ENCODE peak calls at places on chromosomes 12 and 14, in eight cellular contexts. K, R, A, N, W, J, U and L are unnamed samples.

GRCh38 chr14:73503648-73504047 is 12.9 kb downstream of the RIOX1 start:
- DNase-seq in W (peak), U (no peak), K (no peak), R (no peak), A (no peak), N (no peak), J (no peak), L (no peak)

GRCh38 chr12:23005387-23005786 is 380.4 kb downstream of the ETNK1 start:
- DNase-seq in R (no peak), K (no peak), J (no peak), W (no peak), U (no peak), N (no peak), A (no peak), L (no peak)

GRCh38 chr12:101957251-101957650 is 79.9 kb downstream of the DRAM1 start:
- DNase-seq in U (no peak), N (no peak), R (no peak), J (no peak), A (no peak), W (peak), K (no peak), L (no peak)

GRCh38 chr14:103110681-103111296 is 12.5 kb upstream of the TNFAIP2 start:
- DNase-seq in N (peak), J (no peak), A (no peak), R (no peak), K (no peak), U (no peak), W (no peak), L (no peak)

GRCh38 chr12:53078425-53079225 is 565 bp downstream of the SPRYD3 start:
- DNase-seq in W (peak), N (peak), U (no peak), J (no peak), R (no peak), K (peak), A (no peak), L (no peak)

GRCh38 chr12:96427269-96427729 is 27.1 kb upstream of the CDK17 start:
- DNase-seq in W (peak), J (peak), A (peak), R (peak), K (no peak), U (peak), N (no peak), L (peak)

GRCh38 chr12:58943079-58943478 is 22.8 kb upstream of the LRIG3 start:
- DNase-seq in K (no peak), W (no peak), A (no peak), R (no peak), U (no peak), J (no peak), N (no peak), L (no peak)

GRCh38 chr12:107597695-107598410 is 87.7 kb upstream of the PWP1 start:
- DNase-seq in U (no peak), A (no peak), N (no peak), W (no peak), K (no peak), J (no peak), R (no peak), L (no peak)

GRCh38 chr12:104457746-104458644 is 1.2 kb downstream of the CHST11 start:
- DNase-seq in J (peak), A (no peak), W (peak), N (no peak), U (peak), R (peak), K (peak), L (no peak)

GRCh38 chr12:115440438-115440837 is 756.5 kb upstream of the TBX3 start:
- DNase-seq in U (no peak), N (no peak), J (peak), A (peak), R (peak), K (no peak), W (peak), L (no peak)

GRCh38 chr12:89070603-89071002 is 281.7 kb downstream of the DUSP6 start:
- DNase-seq in R (no peak), A (no peak), U (no peak), W (no peak), K (no peak), N (no peak), J (no peak), L (no peak)

GRCh38 chr12:2457215-2458112 is 337.3 kb upstream of the FKBP4 start:
- DNase-seq in W (no peak), J (no peak), R (no peak), N (no peak), U (no peak), K (no peak), A (no peak), L (no peak)

GRCh38 chr14:72758420-72758819 is 135.5 kb downstream of the DPF3 start:
- DNase-seq in J (no peak), W (no peak), A (no peak), K (no peak), N (no peak), R (no peak), U (no peak), L (no peak)

GRCh38 chr14:36976571-36977023 is 195.8 kb downstream of the SLC25A21 start:
- DNase-seq in A (no peak), U (no peak), W (peak), K (no peak), R (no peak), N (no peak), J (no peak), L (no peak)

GRCh38 chr12:58496411-58496810 is 423.9 kb downstream of the LRIG3 start:
- DNase-seq in K (no peak), N (no peak), W (peak), U (no peak), J (no peak), R (no peak), A (no peak), L (no peak)

GRCh38 chr12:114689075-114689994 is 5.4 kb upstream of the TBX3 start:
- DNase-seq in W (no peak), A (no peak), R (no peak), J (no peak), N (no peak), K (no peak), U (no peak), L (no peak)

GRCh38 chr14:76782885-76783566 is 21.8 kb downstream of the VASH1 start:
- DNase-seq in R (no peak), A (no peak), U (peak), N (no peak), J (no peak), W (no peak), K (no peak), L (no peak)

DNA sequence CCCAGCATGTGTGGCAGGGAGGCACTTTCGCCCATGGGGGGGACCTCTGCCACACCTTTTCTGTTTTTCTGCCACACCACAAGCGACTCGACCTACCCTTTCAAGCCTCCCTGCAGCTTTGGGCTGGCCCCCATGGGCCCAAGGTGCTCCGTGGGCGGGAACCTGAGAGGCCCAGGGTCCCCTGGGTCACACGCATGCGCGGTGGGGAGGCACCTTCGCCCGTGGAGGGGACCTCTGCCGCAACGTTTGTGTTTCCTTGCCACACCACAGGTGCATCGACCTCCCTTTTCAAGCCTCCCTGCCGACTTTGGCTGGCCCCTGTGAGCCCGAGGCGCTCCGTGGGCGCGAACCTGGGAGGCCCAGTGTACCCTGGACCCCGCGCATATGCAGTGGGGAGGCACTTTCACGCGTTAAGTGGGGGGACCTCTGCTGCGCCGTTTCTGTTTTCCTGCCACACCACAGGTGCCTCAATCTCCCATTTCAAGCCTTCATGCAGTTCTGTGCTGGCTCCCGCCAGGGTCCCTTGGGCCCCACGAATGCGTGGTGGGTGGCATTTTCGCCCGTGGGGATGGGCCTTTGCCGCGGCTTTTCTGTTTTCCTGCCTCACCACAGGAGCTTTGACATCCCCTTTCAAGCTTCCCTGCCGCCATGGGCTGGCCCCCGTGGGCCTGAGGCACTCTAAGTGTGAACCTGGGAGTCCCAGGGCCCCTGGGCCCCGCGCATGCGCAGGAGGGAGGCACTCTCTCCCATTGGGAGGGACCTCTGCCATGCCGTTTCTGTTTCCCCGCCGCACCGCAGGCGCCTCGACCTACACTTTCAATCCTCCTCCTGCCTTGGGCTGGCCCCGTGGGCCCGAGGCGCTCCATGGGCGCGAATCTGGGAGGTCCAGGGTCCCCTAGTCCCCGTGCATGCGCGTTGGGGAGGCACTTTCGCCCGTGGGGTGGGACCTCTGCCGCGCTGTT is 332.2 kb downstream of the ALG10 start:
- DNase-seq in W (no peak), U (no peak), R (no peak), A (no peak), K (no peak), J (peak), N (no peak), L (no peak)
- H3K4me3 ChIP-seq in W (no peak), U (no peak), R (no peak), A (no peak), K (no peak), J (peak), N (no peak), L (no peak)

DNA sequence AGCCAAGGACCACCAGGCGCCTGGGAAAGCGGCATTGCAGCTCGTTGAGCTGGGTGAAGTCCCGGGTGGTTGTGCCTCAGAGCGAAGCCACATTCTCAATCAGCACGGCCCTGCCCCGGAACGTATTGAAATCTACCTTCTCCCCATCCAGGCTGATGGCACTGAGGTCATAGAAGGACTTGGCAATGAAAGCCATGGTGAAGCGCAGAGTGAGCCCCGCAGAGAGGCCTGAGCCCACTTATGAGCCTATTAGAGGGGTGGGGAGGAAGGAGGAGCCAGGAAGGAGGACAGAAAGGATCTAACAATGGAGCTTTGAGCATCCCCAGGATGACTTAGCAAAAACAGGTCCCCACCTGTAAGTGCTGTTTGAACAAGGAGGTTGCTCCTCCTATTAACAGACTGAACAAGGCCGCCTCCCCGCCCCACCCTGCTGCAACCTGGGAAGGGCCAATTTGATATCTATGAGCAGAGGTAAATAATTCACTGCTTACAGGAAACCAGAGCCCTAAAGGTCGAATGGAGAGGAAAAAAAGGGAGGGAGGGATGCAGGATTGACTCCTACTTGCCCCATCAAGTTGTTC is at the start of gene GPX2:
- DNase-seq in W (no peak), R (no peak), J (peak), A (no peak), K (no peak), U (no peak), N (no peak), L (no peak)
- H3K4me3 ChIP-seq in W (no peak), R (no peak), J (peak), A (no peak), K (no peak), U (no peak), N (no peak), L (no peak)

GRCh38 chr12:69278814-69279782 is 39.7 kb downstream of the CPSF6 start:
- DNase-seq in U (no peak), K (no peak), N (no peak), J (no peak), R (no peak), W (no peak), A (no peak), L (no peak)

GRCh38 chr12:69287556-69287955 is 48.2 kb downstream of the CPSF6 start:
- DNase-seq in K (no peak), U (no peak), R (no peak), N (no peak), W (no peak), J (no peak), A (no peak), L (no peak)

DNA sequence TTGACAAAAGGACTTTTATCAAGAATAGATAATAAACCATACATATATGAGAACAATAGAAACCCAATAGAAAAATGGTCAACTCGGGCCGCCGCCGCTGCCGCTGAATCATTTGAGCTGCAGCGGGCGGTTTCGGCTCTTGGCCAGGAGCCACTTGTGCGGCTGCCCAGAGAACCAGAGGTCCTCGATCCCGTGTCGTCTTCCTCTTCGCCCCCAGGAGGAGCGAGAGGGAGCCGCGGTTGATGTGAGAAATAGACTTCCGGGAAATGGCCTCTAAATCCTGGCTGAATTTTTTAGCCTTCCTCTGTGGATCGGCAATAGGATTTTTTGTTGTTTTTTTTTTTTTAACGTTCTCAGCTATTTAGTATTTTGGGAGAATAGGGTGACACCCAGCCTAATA is 44.8 kb downstream of the CPSF6 start:
- DNase-seq in U (peak), A (no peak), J (peak), W (peak), N (no peak), K (peak), R (peak), L (peak)
- H3K4me3 ChIP-seq in U (peak), A (no peak), J (peak), W (peak), N (no peak), K (peak), R (peak), L (peak)

GRCh38 chr12:45232146-45232731 is 16.3 kb downstream of the ANO6 start:
- DNase-seq in W (no peak), U (no peak), R (no peak), J (no peak), A (no peak), K (no peak), N (no peak), L (no peak)
- H3K4me3 ChIP-seq in W (no peak), U (no peak), R (peak), J (peak), A (no peak), K (no peak), N (no peak), L (peak)

DNA sequence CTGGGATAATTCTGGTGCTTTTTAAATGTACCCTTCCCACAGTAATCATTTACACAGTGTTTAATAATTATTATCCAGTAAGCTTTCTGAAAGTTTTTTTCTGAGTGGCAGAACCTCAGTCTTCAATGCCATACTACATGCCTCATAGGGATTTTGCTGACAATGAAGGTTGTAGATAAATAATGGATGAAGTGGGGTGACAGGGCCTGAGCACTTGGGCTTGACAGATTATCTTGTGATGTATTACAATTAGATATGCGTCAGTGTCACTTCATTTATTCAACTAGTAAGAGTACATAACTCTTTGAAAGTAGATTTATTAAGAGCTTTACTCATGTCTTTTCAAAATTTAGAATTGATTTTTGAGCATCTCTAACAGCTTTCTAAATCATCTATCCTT is 176.1 kb downstream of the PDZRN4 start:
- DNase-seq in J (no peak), W (no peak), U (no peak), K (no peak), A (no peak), R (no peak), N (no peak), L (no peak)
- H3K4me3 ChIP-seq in J (no peak), W (no peak), U (no peak), K (no peak), A (no peak), R (no peak), N (no peak), L (no peak)

DNA sequence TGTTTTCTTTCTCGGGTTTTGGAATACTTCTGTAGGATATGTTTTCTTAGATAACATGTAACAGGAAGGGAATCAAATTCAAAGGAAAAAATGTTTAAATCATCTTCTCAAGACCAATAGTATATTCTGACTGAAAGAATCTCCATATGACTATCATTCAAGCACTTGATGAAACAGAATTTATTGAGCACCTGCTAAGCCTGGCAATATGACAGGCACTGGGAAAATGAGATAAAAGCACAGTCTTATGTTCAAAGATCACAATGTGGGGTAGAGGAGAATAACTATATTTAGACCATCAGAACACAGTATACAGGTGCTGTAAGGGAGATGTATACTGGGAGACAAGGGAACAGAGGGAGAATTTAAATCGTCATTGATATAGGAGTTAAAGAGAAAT is 19.1 kb upstream of the TMEM30B start:
- DNase-seq in K (no peak), W (no peak), A (no peak), R (no peak), U (no peak), J (no peak), N (no peak), L (no peak)
- H3K4me3 ChIP-seq in K (no peak), W (no peak), A (no peak), R (no peak), U (no peak), J (no peak), N (no peak), L (no peak)

DNA sequence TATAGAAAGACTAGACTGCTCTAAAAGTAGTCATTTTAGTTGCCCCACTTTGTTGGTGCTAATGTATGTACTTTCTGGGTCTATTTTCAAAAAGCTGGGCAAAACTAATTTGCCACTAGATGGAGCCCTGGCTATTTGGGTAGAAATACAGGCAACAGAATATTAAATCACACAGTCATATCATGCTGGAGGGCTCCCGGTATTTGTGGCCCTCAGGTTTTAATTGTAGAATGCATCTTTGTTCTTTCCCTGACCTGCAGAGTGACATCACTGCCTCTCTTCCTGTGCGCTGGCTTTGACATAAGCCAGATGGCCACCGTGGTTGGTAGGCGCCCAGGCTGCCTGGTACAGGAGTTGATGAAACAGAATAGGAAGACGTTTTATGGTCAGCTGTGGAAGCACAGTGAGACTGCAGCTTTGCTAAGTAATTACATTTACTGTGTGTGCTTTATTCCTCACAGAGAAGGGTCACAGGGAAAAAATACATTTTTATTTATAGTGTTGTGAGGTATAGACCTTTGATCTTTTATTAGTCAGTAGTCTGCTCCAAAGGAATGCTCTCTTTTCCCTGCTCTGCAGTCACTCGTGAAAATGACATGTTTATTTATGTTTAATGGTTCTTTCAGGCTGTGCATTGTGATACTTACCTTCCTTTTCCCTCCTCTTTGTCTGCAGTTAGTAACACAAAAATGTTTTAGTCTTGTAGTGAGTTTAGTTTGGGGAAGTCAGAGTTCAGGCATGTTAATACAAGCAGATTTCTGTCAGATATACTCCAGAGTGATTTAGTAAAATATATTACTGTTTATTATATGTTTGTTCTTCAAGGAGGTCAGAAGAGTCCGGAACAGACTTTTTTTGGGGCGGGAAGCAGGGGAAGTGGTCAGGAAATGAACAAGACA is 28.4 kb downstream of the MSRB3 start:
- DNase-seq in N (peak), U (no peak), J (peak), R (no peak), W (peak), A (no peak), K (no peak), L (no peak)
- H3K4me3 ChIP-seq in N (no peak), U (no peak), J (no peak), R (no peak), W (no peak), A (peak), K (no peak), L (no peak)